ENCODE peak calls at places on chromosomes 5 and 9, in four cellular contexts. G is mesendoderm, E is H1, C is IMR-90. F is an unnamed sample.

GRCh38 chr5:33321026-33321425 is 119.7 kb upstream of the TARS1 start:
- DNase-seq in G (no peak), C (peak; percentile 98), E (no peak), F (no peak)

GRCh38 chr9:77475641-77476473 is 172.3 kb downstream of the GNA14 start:
- DNase-seq in G (no peak), E (no peak), C (peak; percentile 28), F (no peak)

GRCh38 chr5:61779743-61780142 is 447.7 kb downstream of the ZSWIM6 start:
- DNase-seq in G (no peak), E (no peak), C (no peak), F (no peak)

GRCh38 chr9:70749066-70749465 is 334.6 kb upstream of the KLF9 start:
- DNase-seq in C (no peak), G (no peak), E (no peak), F (no peak)

GRCh38 chr5:178832618-178833201 is 27.0 kb upstream of the ZNF354B start:
- DNase-seq in E (no peak), C (no peak), G (no peak), F (peak; percentile 37)

GRCh38 chr5:132543472-132544201 is at the start of gene IL5:
- DNase-seq in G (no peak), E (no peak), C (no peak), F (no peak)

GRCh38 chr5:141585594-141585993 is 33.2 kb downstream of the DIAPH1 start:
- DNase-seq in E (no peak), C (no peak), G (no peak), F (no peak)

GRCh38 chr5:68460147-68460760 is 244.7 kb downstream of the PIK3R1 start:
- DNase-seq in C (peak; percentile 70), G (peak; percentile 65), E (no peak), F (no peak)

GRCh38 chr9:124769451-124770358 is 1.4 kb downstream of the NR6A1 start:
- DNase-seq in G (no peak), E (no peak), C (no peak), F (peak; percentile 65)

GRCh38 chr9:107734231-107735014 is 244.9 kb upstream of the KLF4 start:
- DNase-seq in E (no peak), G (no peak), C (peak; percentile 96), F (no peak)

DNA sequence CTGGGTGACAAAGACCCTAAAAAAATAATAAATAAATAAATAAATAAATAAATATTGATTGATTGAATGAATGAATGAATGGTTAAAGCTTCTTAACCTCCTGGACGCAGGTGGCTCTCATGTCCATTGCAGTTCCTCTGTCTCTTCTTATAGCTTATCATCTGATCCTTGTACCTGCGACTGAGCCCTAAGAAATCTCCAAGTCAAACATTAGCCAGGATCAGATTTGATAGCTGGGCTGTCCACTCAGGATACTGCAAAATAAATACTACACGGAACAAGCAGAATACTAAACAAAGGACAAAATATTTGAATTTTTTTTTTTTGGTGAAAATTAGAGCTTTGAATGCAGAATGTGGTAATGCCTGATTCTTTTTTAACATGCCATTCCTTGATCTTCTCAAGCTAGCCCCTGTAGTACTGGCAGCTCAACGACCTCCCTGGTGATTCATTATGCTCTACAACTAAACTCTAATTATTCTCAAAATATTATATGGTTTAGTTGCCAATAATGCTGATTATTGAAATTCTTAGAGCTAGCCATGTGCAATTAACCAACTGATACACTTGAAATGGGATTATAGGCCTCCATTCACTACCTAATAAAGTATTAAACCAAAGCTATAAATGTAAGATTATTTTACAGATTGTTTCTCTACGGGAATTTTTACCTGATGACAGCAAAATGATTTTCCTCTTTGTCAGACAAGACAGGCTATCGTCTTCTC is 9.9 kb upstream of the TMEM245 start:
- DNase-seq in C (no peak), E (no peak), G (no peak), F (no peak)
- H3K4me1 ChIP-seq in C (no peaks in the 10 kb centered on the region), E (no peaks in the 10 kb centered on the region), G (no peaks in the 10 kb centered on the region), F (no peaks in the 10 kb centered on the region)

GRCh38 chr9:33438926-33439511 is 8.4 kb downstream of the AQP3 start:
- DNase-seq in G (no peak), E (no peak), C (no peak), F (no peak)
- H2BK120ac ChIP-seq in G (no peak overlapping the region), E (no peak overlapping the region), C (no peak overlapping the region), F (no peak overlapping the region)

GRCh38 chr9:113633782-113634596 is 170.5 kb downstream of the RGS3 start:
- DNase-seq in E (no peak), C (peak; percentile 36), G (peak; percentile 59), F (no peak)
- H3K56ac ChIP-seq in E (no peak overlapping the region), C (no peak overlapping the region), G (no peak overlapping the region), F (no peak overlapping the region)

GRCh38 chr9:93453047-93453914 is at the start of gene FAM120AOS:
- DNase-seq in C (peak; percentile 95), G (peak; percentile 97), E (peak; percentile 75), F (peak; percentile 93)

GRCh38 chr9:93451762-93452709 is 551 bp downstream of the FAM120A start:
- DNase-seq in E (no peak), G (peak; percentile 65), C (peak; percentile 33), F (peak; percentile 46)

GRCh38 chr9:93452710-93453046 is 703 bp downstream of the FAM120AOS start:
- DNase-seq in C (no peak), E (no peak), G (no peak), F (no peak)

GRCh38 chr9:93447642-93448041 is 3.8 kb upstream of the FAM120A start:
- DNase-seq in C (no peak), E (no peak), G (no peak), F (no peak)

GRCh38 chr9:93450817-93451761 is at the start of gene FAM120A:
- DNase-seq in C (peak; percentile 70), G (peak; percentile 85), E (no peak), F (peak; percentile 51)
- H3K4me1 ChIP-seq in C (no peaks in the 10 kb centered on the region), G (peaks cover 2% of the 10 kb centered on the region), E (no peaks in the 10 kb centered on the region), F (peaks cover 3% of the 10 kb centered on the region)

F was measured in H9.